ENCODE peak calls at places on chromosome 12, in six cellular contexts. One of them, this sample, is unnamed.

GRCh38 chr12:77847060-77847541 is 16.4 kb downstream of the NAV3 start:
- DNase-seq in spleen: no peak
- DNase-seq in suprapubic skin: no peak
- DNase-seq in Calu3: no peak
- DNase-seq in MCF 10A: peak
- DNase-seq in GM23338: no peak
- DNase-seq in this sample: no peak

GRCh38 chr12:89236237-89236636 is 116.1 kb downstream of the DUSP6 start:
- DNase-seq in spleen: no peak
- DNase-seq in suprapubic skin: no peak
- DNase-seq in Calu3: no peak
- DNase-seq in MCF 10A: no peak
- DNase-seq in GM23338: no peak
- DNase-seq in this sample: no peak

GRCh38 chr12:47819902-47820630 is at the start of gene HDAC7:
- DNase-seq in spleen: peak
- DNase-seq in suprapubic skin: peak
- DNase-seq in Calu3: peak
- DNase-seq in MCF 10A: peak
- DNase-seq in GM23338: peak
- DNase-seq in this sample: peak

GRCh38 chr12:102385343-102385742 is 95.0 kb downstream of the IGF1 start:
- DNase-seq in spleen: no peak
- DNase-seq in suprapubic skin: no peak
- DNase-seq in Calu3: no peak
- DNase-seq in MCF 10A: no peak
- DNase-seq in GM23338: no peak
- DNase-seq in this sample: no peak

GRCh38 chr12:45214739-45215418 is 1.0 kb upstream of the ANO6 start:
- DNase-seq in spleen: no peak
- DNase-seq in suprapubic skin: no peak
- DNase-seq in Calu3: no peak
- DNase-seq in MCF 10A: no peak
- DNase-seq in GM23338: no peak
- DNase-seq in this sample: no peak

GRCh38 chr12:103455020-103455763 is 40.6 kb downstream of the C12orf42 start:
- DNase-seq in spleen: no peak
- DNase-seq in suprapubic skin: no peak
- DNase-seq in Calu3: no peak
- DNase-seq in MCF 10A: no peak
- DNase-seq in GM23338: no peak
- DNase-seq in this sample: no peak

GRCh38 chr12:108773798-108774788 is 42.8 kb upstream of the CORO1C start:
- DNase-seq in spleen: peak
- DNase-seq in suprapubic skin: peak
- DNase-seq in Calu3: peak
- DNase-seq in MCF 10A: peak
- DNase-seq in GM23338: peak
- DNase-seq in this sample: peak

GRCh38 chr12:49487605-49488004 is 51.2 kb upstream of the KCNH3 start:
- DNase-seq in spleen: no peak
- DNase-seq in suprapubic skin: no peak
- DNase-seq in Calu3: no peak
- DNase-seq in MCF 10A: no peak
- DNase-seq in GM23338: no peak
- DNase-seq in this sample: no peak

GRCh38 chr12:102475355-102475754 is 5.0 kb downstream of the IGF1 start:
- DNase-seq in spleen: no peak
- DNase-seq in suprapubic skin: no peak
- DNase-seq in Calu3: no peak
- DNase-seq in MCF 10A: no peak
- DNase-seq in GM23338: no peak
- DNase-seq in this sample: no peak

GRCh38 chr12:32070370-32070769 is 36.3 kb upstream of the BICD1 start:
- DNase-seq in spleen: no peak
- DNase-seq in suprapubic skin: no peak
- DNase-seq in Calu3: no peak
- DNase-seq in MCF 10A: no peak
- DNase-seq in GM23338: no peak
- DNase-seq in this sample: no peak

GRCh38 chr12:6330999-6331714 is 10.7 kb downstream of the TNFRSF1A start:
- DNase-seq in spleen: no peak
- DNase-seq in suprapubic skin: no peak
- DNase-seq in Calu3: no peak
- DNase-seq in MCF 10A: no peak
- DNase-seq in GM23338: no peak
- DNase-seq in this sample: no peak

GRCh38 chr12:6328945-6329692 is 12.8 kb downstream of the TNFRSF1A start:
- DNase-seq in spleen: peak
- DNase-seq in suprapubic skin: no peak
- DNase-seq in Calu3: no peak
- DNase-seq in MCF 10A: no peak
- DNase-seq in GM23338: peak
- DNase-seq in this sample: no peak

GRCh38 chr12:6328045-6328779 is 13.7 kb downstream of the TNFRSF1A start:
- DNase-seq in spleen: no peak
- DNase-seq in suprapubic skin: no peak
- DNase-seq in Calu3: no peak
- DNase-seq in MCF 10A: no peak
- DNase-seq in GM23338: no peak
- DNase-seq in this sample: no peak

GRCh38 chr12:6329693-6330045 is 12.2 kb downstream of the TNFRSF1A start:
- DNase-seq in spleen: peak
- DNase-seq in suprapubic skin: no peak
- DNase-seq in Calu3: no peak
- DNase-seq in MCF 10A: no peak
- DNase-seq in GM23338: peak
- DNase-seq in this sample: no peak

GRCh38 chr12:6330192-6330591 is 11.7 kb downstream of the TNFRSF1A start:
- DNase-seq in spleen: peak
- DNase-seq in suprapubic skin: no peak
- DNase-seq in Calu3: no peak
- DNase-seq in MCF 10A: no peak
- DNase-seq in GM23338: no peak
- DNase-seq in this sample: no peak
- TF ChIP-seq CTCF in spleen: no peak
- TF ChIP-seq CTCF in suprapubic skin: no peak
- TF ChIP-seq CTCF in Calu3: no peak
- TF ChIP-seq CTCF in MCF 10A: no peak
- TF ChIP-seq CTCF in GM23338: no peak
- TF ChIP-seq CTCF in this sample: no peak

GRCh38 chr12:104680070-104680469 is 223.3 kb downstream of the CHST11 start:
- DNase-seq in spleen: no peak
- DNase-seq in suprapubic skin: no peak
- DNase-seq in Calu3: no peak
- DNase-seq in MCF 10A: peak
- DNase-seq in GM23338: peak
- DNase-seq in this sample: no peak
- TF ChIP-seq CTCF in spleen: peak
- TF ChIP-seq CTCF in suprapubic skin: no peak
- TF ChIP-seq CTCF in Calu3: no peak
- TF ChIP-seq CTCF in MCF 10A: no peak
- TF ChIP-seq CTCF in GM23338: peak
- TF ChIP-seq CTCF in this sample: no peak

GRCh38 chr12:21223930-21224329 is 92.9 kb downstream of the SLCO1B1 start:
- DNase-seq in spleen: no peak
- DNase-seq in suprapubic skin: no peak
- DNase-seq in Calu3: no peak
- DNase-seq in MCF 10A: no peak
- DNase-seq in GM23338: no peak
- DNase-seq in this sample: no peak

GRCh38 chr12:21221072-21221471 is 90.1 kb downstream of the SLCO1B1 start:
- DNase-seq in spleen: no peak
- DNase-seq in suprapubic skin: no peak
- DNase-seq in Calu3: no peak
- DNase-seq in MCF 10A: no peak
- DNase-seq in GM23338: no peak
- DNase-seq in this sample: no peak

GRCh38 chr12:21220266-21220665 is 89.3 kb downstream of the SLCO1B1 start:
- DNase-seq in spleen: no peak
- DNase-seq in suprapubic skin: no peak
- DNase-seq in Calu3: no peak
- DNase-seq in MCF 10A: no peak
- DNase-seq in GM23338: no peak
- DNase-seq in this sample: no peak

GRCh38 chr12:21221778-21222177 is 90.8 kb downstream of the SLCO1B1 start:
- DNase-seq in spleen: no peak
- DNase-seq in suprapubic skin: no peak
- DNase-seq in Calu3: no peak
- DNase-seq in MCF 10A: no peak
- DNase-seq in GM23338: no peak
- DNase-seq in this sample: no peak

GRCh38 chr12:21219206-21219605 is 88.2 kb downstream of the SLCO1B1 start:
- DNase-seq in spleen: no peak
- DNase-seq in suprapubic skin: no peak
- DNase-seq in Calu3: no peak
- DNase-seq in MCF 10A: no peak
- DNase-seq in GM23338: no peak
- DNase-seq in this sample: no peak
- TF ChIP-seq CTCF in spleen: no peak
- TF ChIP-seq CTCF in suprapubic skin: no peak
- TF ChIP-seq CTCF in Calu3: no peak
- TF ChIP-seq CTCF in MCF 10A: no peak
- TF ChIP-seq CTCF in GM23338: no peak
- TF ChIP-seq CTCF in this sample: no peak

GRCh38 chr12:126369487-126370463 is 1304.5 kb downstream of the AACS start:
- DNase-seq in spleen: no peak
- DNase-seq in suprapubic skin: no peak
- DNase-seq in Calu3: no peak
- DNase-seq in MCF 10A: peak
- DNase-seq in GM23338: peak
- DNase-seq in this sample: no peak
- TF ChIP-seq CTCF in spleen: no peak
- TF ChIP-seq CTCF in suprapubic skin: no peak
- TF ChIP-seq CTCF in Calu3: no peak
- TF ChIP-seq CTCF in MCF 10A: peak
- TF ChIP-seq CTCF in GM23338: peak
- TF ChIP-seq CTCF in this sample: no peak

GRCh38 chr12:30753233-30753632 is 1.5 kb downstream of the CAPRIN2 start:
- DNase-seq in spleen: no peak
- DNase-seq in suprapubic skin: no peak
- DNase-seq in Calu3: peak
- DNase-seq in MCF 10A: peak
- DNase-seq in GM23338: peak
- DNase-seq in this sample: no peak
- TF ChIP-seq CTCF in spleen: peak
- TF ChIP-seq CTCF in suprapubic skin: no peak
- TF ChIP-seq CTCF in Calu3: peak
- TF ChIP-seq CTCF in MCF 10A: no peak
- TF ChIP-seq CTCF in GM23338: peak
- TF ChIP-seq CTCF in this sample: no peak

GRCh38 chr12:53185582-53186153 is 4.9 kb upstream of the CSAD start:
- DNase-seq in spleen: no peak
- DNase-seq in suprapubic skin: peak
- DNase-seq in Calu3: no peak
- DNase-seq in MCF 10A: no peak
- DNase-seq in GM23338: no peak
- DNase-seq in this sample: no peak
- TF ChIP-seq CTCF in spleen: no peak
- TF ChIP-seq CTCF in suprapubic skin: no peak
- TF ChIP-seq CTCF in Calu3: no peak
- TF ChIP-seq CTCF in MCF 10A: no peak
- TF ChIP-seq CTCF in GM23338: no peak
- TF ChIP-seq CTCF in this sample: no peak

GRCh38 chr12:107760817-107761501 is at the start of gene PRDM4:
- DNase-seq in spleen: peak
- DNase-seq in suprapubic skin: peak
- DNase-seq in Calu3: peak
- DNase-seq in MCF 10A: peak
- DNase-seq in GM23338: peak
- DNase-seq in this sample: peak
- TF ChIP-seq CTCF in spleen: peak
- TF ChIP-seq CTCF in suprapubic skin: peak
- TF ChIP-seq CTCF in Calu3: no peak
- TF ChIP-seq CTCF in MCF 10A: no peak
- TF ChIP-seq CTCF in GM23338: no peak
- TF ChIP-seq CTCF in this sample: no peak

GRCh38 chr12:3493225-3494049 is 2.4 kb downstream of the PRMT8 start:
- DNase-seq in spleen: no peak
- DNase-seq in suprapubic skin: no peak
- DNase-seq in Calu3: no peak
- DNase-seq in MCF 10A: no peak
- DNase-seq in GM23338: peak
- DNase-seq in this sample: no peak

GRCh38 chr12:3492868-3493224 is 1.8 kb downstream of the PRMT8 start:
- DNase-seq in spleen: no peak
- DNase-seq in suprapubic skin: no peak
- DNase-seq in Calu3: no peak
- DNase-seq in MCF 10A: no peak
- DNase-seq in GM23338: no peak
- DNase-seq in this sample: no peak

GRCh38 chr12:3491938-3492867 is 1.2 kb downstream of the PRMT8 start:
- DNase-seq in spleen: no peak
- DNase-seq in suprapubic skin: no peak
- DNase-seq in Calu3: peak
- DNase-seq in MCF 10A: peak
- DNase-seq in GM23338: peak
- DNase-seq in this sample: no peak

DNA sequence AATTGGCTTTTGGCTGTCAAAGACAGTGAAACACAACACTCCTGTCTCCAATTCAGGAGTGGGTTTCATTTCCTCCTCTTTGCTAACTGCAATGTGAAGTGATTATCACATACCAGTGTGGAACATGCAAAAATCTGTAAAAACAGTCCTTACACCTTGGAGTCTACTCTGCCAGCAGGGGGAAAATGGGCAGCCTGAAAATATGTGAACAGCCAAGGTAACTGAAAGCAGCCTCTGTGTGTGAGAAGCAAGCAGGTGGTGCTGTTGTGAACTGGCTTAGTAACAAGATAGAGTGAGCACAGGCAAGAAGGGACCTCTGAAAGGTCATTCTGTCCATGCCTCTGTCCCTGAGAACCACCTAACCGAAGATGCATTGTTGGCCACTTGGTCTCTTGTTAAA is 6.0 kb downstream of the PRMT8 start:
- DNase-seq in spleen: no peak
- DNase-seq in suprapubic skin: no peak
- DNase-seq in Calu3: peak
- DNase-seq in MCF 10A: peak
- DNase-seq in GM23338: peak
- DNase-seq in this sample: no peak
- TF ChIP-seq CTCF in spleen: no peak
- TF ChIP-seq CTCF in suprapubic skin: no peak
- TF ChIP-seq CTCF in Calu3: peak
- TF ChIP-seq CTCF in MCF 10A: peak
- TF ChIP-seq CTCF in GM23338: peak
- TF ChIP-seq CTCF in this sample: no peak